ENCODE peak calls at places on chromosomes 11 and 22, in seven cellular contexts. D is uterus, N is lower leg skin, I is SK-N-DZ, S is GM19239, B is colonic mucosa, O is tibial nerve. C is an unnamed sample.

GRCh38 chr11:11538277-11538960 is 83.4 kb downstream of the GALNT18 start:
- DNase-seq in D (peak; percentile 33), B (no peak), O (no peak), I (no peak), N (no peak), S (no peak), C (no peak)

GRCh38 chr11:130606781-130607511 is 158.5 kb downstream of the ADAMTS15 start:
- DNase-seq in O (peak; percentile 73), S (no peak), I (no peak), B (no peak), D (peak; percentile 87), N (no peak), C (no peak)

GRCh38 chr22:38228326-38228872 is 26.6 kb downstream of the MAFF start:
- DNase-seq in D (no peak), B (no peak), S (no peak), O (no peak), N (no peak), I (no peak), C (no peak)

GRCh38 chr11:125117429-125117828 is 6.0 kb upstream of the TMEM218 start:
- DNase-seq in B (no peak), S (no peak), O (no peak), I (no peak), N (no peak), D (no peak), C (no peak)

GRCh38 chr11:66970808-66971442 is 4.2 kb upstream of the C11orf86 start:
- DNase-seq in O (peak; percentile 66), N (no peak), S (no peak), I (no peak), D (peak; percentile 25), B (no peak), C (peak; percentile 30)

GRCh38 chr11:96207459-96208449 is 135.2 kb downstream of the MAML2 start:
- DNase-seq in O (no peak), S (no peak), N (no peak), I (no peak), B (peak; percentile 65), D (no peak), C (no peak)

GRCh38 chr11:19437760-19438159 is 197.0 kb upstream of the E2F8 start:
- DNase-seq in N (no peak), D (no peak), O (no peak), B (no peak), S (no peak), I (no peak), C (no peak)

GRCh38 chr22:37503850-37504249 is 15.4 kb downstream of the CARD10 start:
- DNase-seq in N (no peak), B (peak; percentile 82), S (no peak), I (no peak), D (no peak), O (no peak), C (no peak)

GRCh38 chr11:3684129-3684685 is 13.0 kb upstream of the CHRNA10 start:
- DNase-seq in B (no peak), N (peak; percentile 62), D (no peak), I (no peak), S (no peak), O (no peak), C (no peak)

C was measured in occipital lobe.